ENCODE peak calls at places on chromosomes 6 and 20, in ten cellular contexts. One of them, this sample, is unnamed.

GRCh38 chr6:71929047-71929446 is 42.7 kb downstream of the RIMS1 start:
- DNase-seq in tibial nerve: no peak
- DNase-seq in foreskin fibroblast: no peak
- DNase-seq in GM13977: no peak
- DNase-seq in choroid plexus epithelial cell: no peak
- DNase-seq in cardiac muscle cell: no peak
- DNase-seq in thyroid gland: no peak
- DNase-seq in pancreas: no peak
- DNase-seq in body of pancreas: no peak
- DNase-seq in astrocyte of the spinal cord: no peak
- DNase-seq in this sample: no peak

GRCh38 chr6:1901556-1901955 is 291.8 kb downstream of the FOXC1 start:
- DNase-seq in astrocyte of the spinal cord: peak
- DNase-seq in thyroid gland: no peak
- DNase-seq in pancreas: no peak
- DNase-seq in tibial nerve: no peak
- DNase-seq in foreskin fibroblast: peak
- DNase-seq in GM13977: no peak
- DNase-seq in choroid plexus epithelial cell: peak
- DNase-seq in cardiac muscle cell: no peak
- DNase-seq in body of pancreas: no peak
- DNase-seq in this sample: no peak

GRCh38 chr6:41578714-41579610 is 32.8 kb downstream of the FOXP4 start:
- DNase-seq in astrocyte of the spinal cord: peak
- DNase-seq in choroid plexus epithelial cell: peak
- DNase-seq in body of pancreas: no peak
- DNase-seq in GM13977: no peak
- DNase-seq in cardiac muscle cell: peak
- DNase-seq in foreskin fibroblast: peak
- DNase-seq in tibial nerve: no peak
- DNase-seq in thyroid gland: no peak
- DNase-seq in pancreas: peak
- DNase-seq in this sample: no peak

GRCh38 chr6:372336-372911 is 19.1 kb upstream of the IRF4 start:
- DNase-seq in tibial nerve: no peak
- DNase-seq in GM13977: no peak
- DNase-seq in foreskin fibroblast: no peak
- DNase-seq in astrocyte of the spinal cord: no peak
- DNase-seq in pancreas: no peak
- DNase-seq in choroid plexus epithelial cell: no peak
- DNase-seq in cardiac muscle cell: no peak
- DNase-seq in body of pancreas: no peak
- DNase-seq in thyroid gland: no peak
- DNase-seq in this sample: no peak

GRCh38 chr6:110878751-110879539 is 4.4 kb downstream of the AMD1 start:
- DNase-seq in pancreas: no peak
- DNase-seq in cardiac muscle cell: peak
- DNase-seq in body of pancreas: no peak
- DNase-seq in astrocyte of the spinal cord: peak
- DNase-seq in foreskin fibroblast: peak
- DNase-seq in thyroid gland: no peak
- DNase-seq in choroid plexus epithelial cell: peak
- DNase-seq in tibial nerve: no peak
- DNase-seq in GM13977: no peak
- DNase-seq in this sample: no peak

GRCh38 chr6:169427856-169428255 is 174.2 kb upstream of the THBS2 start:
- DNase-seq in body of pancreas: no peak
- DNase-seq in astrocyte of the spinal cord: peak
- DNase-seq in pancreas: no peak
- DNase-seq in cardiac muscle cell: no peak
- DNase-seq in choroid plexus epithelial cell: peak
- DNase-seq in GM13977: no peak
- DNase-seq in foreskin fibroblast: peak
- DNase-seq in tibial nerve: no peak
- DNase-seq in thyroid gland: no peak
- DNase-seq in this sample: no peak

GRCh38 chr6:104623052-104623690 is 236.5 kb downstream of the HACE1 start:
- DNase-seq in tibial nerve: no peak
- DNase-seq in choroid plexus epithelial cell: peak
- DNase-seq in astrocyte of the spinal cord: no peak
- DNase-seq in pancreas: no peak
- DNase-seq in body of pancreas: no peak
- DNase-seq in foreskin fibroblast: no peak
- DNase-seq in thyroid gland: no peak
- DNase-seq in GM13977: no peak
- DNase-seq in cardiac muscle cell: peak
- DNase-seq in this sample: no peak

GRCh38 chr6:4351857-4352669 is 216.7 kb upstream of the ECI2 start:
- DNase-seq in astrocyte of the spinal cord: peak
- DNase-seq in body of pancreas: peak
- DNase-seq in pancreas: peak
- DNase-seq in foreskin fibroblast: peak
- DNase-seq in cardiac muscle cell: no peak
- DNase-seq in GM13977: no peak
- DNase-seq in tibial nerve: peak
- DNase-seq in choroid plexus epithelial cell: peak
- DNase-seq in thyroid gland: peak
- DNase-seq in this sample: no peak

GRCh38 chr20:58825450-58825849 is 25.3 kb downstream of the GNAS-AS1 start:
- DNase-seq in astrocyte of the spinal cord: no peak
- DNase-seq in tibial nerve: no peak
- DNase-seq in pancreas: no peak
- DNase-seq in GM13977: no peak
- DNase-seq in body of pancreas: no peak
- DNase-seq in foreskin fibroblast: no peak
- DNase-seq in thyroid gland: no peak
- DNase-seq in cardiac muscle cell: no peak
- DNase-seq in choroid plexus epithelial cell: no peak
- DNase-seq in this sample: no peak

GRCh38 chr6:39330476-39330875 is 8.0 kb upstream of the KCNK16 start:
- DNase-seq in GM13977: no peak
- DNase-seq in body of pancreas: no peak
- DNase-seq in choroid plexus epithelial cell: no peak
- DNase-seq in thyroid gland: peak
- DNase-seq in foreskin fibroblast: no peak
- DNase-seq in cardiac muscle cell: no peak
- DNase-seq in astrocyte of the spinal cord: no peak
- DNase-seq in pancreas: no peak
- DNase-seq in tibial nerve: no peak
- DNase-seq in this sample: no peak

DNA sequence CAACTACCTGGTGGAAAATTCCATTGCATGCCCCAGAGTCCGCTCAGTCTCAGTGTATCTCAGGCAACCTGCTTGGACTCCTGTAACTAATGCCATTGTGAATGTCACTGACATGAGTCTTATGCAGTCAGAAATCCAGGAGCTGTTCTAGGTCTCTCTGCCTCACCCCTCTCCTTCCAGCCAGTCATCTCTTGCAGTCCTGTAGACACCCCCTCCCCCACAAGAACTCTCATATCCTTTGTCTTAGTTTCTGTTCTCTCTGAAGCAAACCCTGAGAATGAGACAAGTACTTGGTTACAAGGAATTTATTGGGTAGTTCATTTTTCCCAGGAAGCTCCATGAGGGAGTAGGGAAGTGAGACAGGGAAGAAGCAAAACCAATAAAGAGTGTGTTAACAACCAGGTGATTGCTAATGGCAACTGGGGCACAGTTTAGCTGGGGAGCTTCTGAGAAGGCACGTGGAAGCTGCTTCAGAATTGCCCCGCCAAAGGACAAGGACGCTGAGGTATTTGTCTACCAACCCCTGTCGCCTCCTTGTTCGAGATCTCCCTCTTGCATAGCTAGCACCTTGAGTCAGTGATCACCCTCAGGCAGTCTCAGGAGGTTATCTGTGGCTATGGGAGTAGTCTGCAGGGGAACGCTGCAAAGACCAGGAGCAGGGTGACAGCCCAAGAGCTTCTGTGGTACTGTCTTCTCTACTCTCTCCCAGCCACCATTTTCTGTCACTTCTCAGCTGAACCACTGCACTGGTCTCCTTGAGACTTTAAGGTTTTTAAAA is 911.4 kb upstream of the FLRT3 start:
- DNase-seq in GM13977: no peak
- DNase-seq in tibial nerve: no peak
- DNase-seq in foreskin fibroblast: no peak
- DNase-seq in astrocyte of the spinal cord: no peak
- DNase-seq in pancreas: no peak
- DNase-seq in choroid plexus epithelial cell: no peak
- DNase-seq in body of pancreas: no peak
- DNase-seq in thyroid gland: no peak
- DNase-seq in cardiac muscle cell: no peak
- DNase-seq in this sample: no peak
- TF ChIP-seq CTCF in GM13977: no peak
- TF ChIP-seq CTCF in tibial nerve: no peak
- TF ChIP-seq CTCF in foreskin fibroblast: no peak
- TF ChIP-seq CTCF in astrocyte of the spinal cord: no peak
- TF ChIP-seq CTCF in pancreas: no peak
- TF ChIP-seq CTCF in choroid plexus epithelial cell: no peak
- TF ChIP-seq CTCF in body of pancreas: no peak
- TF ChIP-seq CTCF in thyroid gland: no peak
- TF ChIP-seq CTCF in cardiac muscle cell: no peak
- TF ChIP-seq CTCF in this sample: no peak

GRCh38 chr6:84553527-84553926 is 210.9 kb downstream of the TBX18 start:
- DNase-seq in body of pancreas: no peak
- DNase-seq in cardiac muscle cell: no peak
- DNase-seq in foreskin fibroblast: peak
- DNase-seq in GM13977: no peak
- DNase-seq in pancreas: no peak
- DNase-seq in choroid plexus epithelial cell: peak
- DNase-seq in tibial nerve: no peak
- DNase-seq in astrocyte of the spinal cord: peak
- DNase-seq in thyroid gland: no peak
- DNase-seq in this sample: no peak

GRCh38 chr6:84546427-84546914 is 217.9 kb downstream of the TBX18 start:
- DNase-seq in foreskin fibroblast: peak
- DNase-seq in cardiac muscle cell: peak
- DNase-seq in pancreas: no peak
- DNase-seq in astrocyte of the spinal cord: peak
- DNase-seq in tibial nerve: no peak
- DNase-seq in body of pancreas: no peak
- DNase-seq in choroid plexus epithelial cell: peak
- DNase-seq in thyroid gland: no peak
- DNase-seq in GM13977: no peak
- DNase-seq in this sample: no peak

GRCh38 chr6:84551797-84552196 is 212.6 kb downstream of the TBX18 start:
- DNase-seq in astrocyte of the spinal cord: no peak
- DNase-seq in foreskin fibroblast: no peak
- DNase-seq in body of pancreas: no peak
- DNase-seq in GM13977: no peak
- DNase-seq in cardiac muscle cell: no peak
- DNase-seq in pancreas: no peak
- DNase-seq in choroid plexus epithelial cell: no peak
- DNase-seq in tibial nerve: no peak
- DNase-seq in thyroid gland: no peak
- DNase-seq in this sample: no peak

GRCh38 chr6:84547341-84547794 is 217.0 kb downstream of the TBX18 start:
- DNase-seq in GM13977: no peak
- DNase-seq in cardiac muscle cell: peak
- DNase-seq in choroid plexus epithelial cell: peak
- DNase-seq in thyroid gland: no peak
- DNase-seq in astrocyte of the spinal cord: no peak
- DNase-seq in pancreas: no peak
- DNase-seq in foreskin fibroblast: no peak
- DNase-seq in body of pancreas: no peak
- DNase-seq in tibial nerve: no peak
- DNase-seq in this sample: no peak

DNA sequence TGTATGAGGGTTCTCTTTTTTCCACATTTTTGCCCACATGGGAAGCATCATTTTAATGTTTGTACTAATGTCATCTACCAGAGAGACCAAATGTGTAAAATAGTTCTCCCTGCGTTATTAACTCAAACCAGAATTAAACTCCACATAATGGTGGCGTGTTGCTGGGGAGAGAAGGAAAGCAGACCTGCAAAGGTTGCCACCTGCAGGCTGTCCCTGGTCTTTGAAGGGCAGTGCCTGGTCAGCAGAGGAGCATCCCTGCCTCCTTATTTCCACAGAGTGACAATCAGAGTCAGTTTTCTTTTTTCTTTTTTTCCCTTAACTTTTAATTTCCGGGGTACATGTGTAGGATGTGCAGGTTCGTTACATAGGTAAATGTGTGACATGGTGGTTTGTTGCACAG is 214.5 kb downstream of the TBX18 start:
- DNase-seq in GM13977: no peak
- DNase-seq in body of pancreas: no peak
- DNase-seq in cardiac muscle cell: no peak
- DNase-seq in foreskin fibroblast: no peak
- DNase-seq in tibial nerve: no peak
- DNase-seq in choroid plexus epithelial cell: peak
- DNase-seq in thyroid gland: no peak
- DNase-seq in pancreas: no peak
- DNase-seq in astrocyte of the spinal cord: no peak
- DNase-seq in this sample: no peak
- TF ChIP-seq CTCF in GM13977: no peak
- TF ChIP-seq CTCF in body of pancreas: no peak
- TF ChIP-seq CTCF in cardiac muscle cell: peak
- TF ChIP-seq CTCF in foreskin fibroblast: no peak
- TF ChIP-seq CTCF in tibial nerve: no peak
- TF ChIP-seq CTCF in choroid plexus epithelial cell: peak
- TF ChIP-seq CTCF in thyroid gland: no peak
- TF ChIP-seq CTCF in pancreas: no peak
- TF ChIP-seq CTCF in astrocyte of the spinal cord: no peak
- TF ChIP-seq CTCF in this sample: no peak

DNA sequence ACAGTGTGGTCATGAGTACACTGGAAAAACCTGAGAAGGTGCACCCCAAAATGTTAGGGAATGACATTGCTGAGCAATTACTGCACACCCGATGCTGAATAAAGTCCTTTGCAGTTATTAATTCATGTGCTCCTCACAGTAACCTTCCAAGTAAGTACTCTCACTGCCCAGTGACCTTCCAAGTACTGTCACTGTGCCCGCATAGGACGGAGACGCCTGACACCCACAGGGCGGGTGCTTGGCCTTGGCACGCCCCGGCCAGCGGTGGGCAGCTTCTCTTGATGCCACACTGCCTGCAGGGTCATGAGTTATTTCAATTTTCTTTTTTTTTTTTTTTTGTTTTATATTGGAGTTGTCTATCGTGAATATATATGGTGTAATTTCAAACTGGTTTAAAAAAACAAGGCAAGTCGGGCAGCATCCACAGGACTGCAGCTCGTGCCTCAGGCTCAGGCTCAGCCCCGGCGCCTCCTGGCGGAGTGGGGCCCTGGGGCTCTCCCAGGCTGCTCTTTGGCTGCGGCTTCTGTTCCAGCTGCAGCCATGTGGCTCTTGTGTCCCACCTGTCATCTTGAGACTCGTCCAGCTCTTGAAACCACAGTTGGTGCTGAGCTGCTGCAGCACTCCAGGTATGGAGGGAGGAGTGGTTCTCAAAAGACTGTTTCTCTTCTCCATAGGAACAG is 27.0 kb downstream of the PNLDC1 start:
- DNase-seq in GM13977: no peak
- DNase-seq in pancreas: no peak
- DNase-seq in thyroid gland: no peak
- DNase-seq in foreskin fibroblast: no peak
- DNase-seq in choroid plexus epithelial cell: no peak
- DNase-seq in body of pancreas: no peak
- DNase-seq in astrocyte of the spinal cord: no peak
- DNase-seq in cardiac muscle cell: no peak
- DNase-seq in tibial nerve: no peak
- DNase-seq in this sample: no peak
- TF ChIP-seq CTCF in GM13977: no peak
- TF ChIP-seq CTCF in pancreas: no peak
- TF ChIP-seq CTCF in thyroid gland: no peak
- TF ChIP-seq CTCF in foreskin fibroblast: no peak
- TF ChIP-seq CTCF in choroid plexus epithelial cell: no peak
- TF ChIP-seq CTCF in body of pancreas: no peak
- TF ChIP-seq CTCF in astrocyte of the spinal cord: no peak
- TF ChIP-seq CTCF in cardiac muscle cell: no peak
- TF ChIP-seq CTCF in tibial nerve: no peak
- TF ChIP-seq CTCF in this sample: no peak

GRCh38 chr6:100479180-100480035 is 14.7 kb upstream of the SIM1 start:
- DNase-seq in astrocyte of the spinal cord: peak
- DNase-seq in choroid plexus epithelial cell: peak
- DNase-seq in cardiac muscle cell: peak
- DNase-seq in GM13977: no peak
- DNase-seq in foreskin fibroblast: peak
- DNase-seq in tibial nerve: no peak
- DNase-seq in thyroid gland: no peak
- DNase-seq in body of pancreas: no peak
- DNase-seq in pancreas: no peak
- DNase-seq in this sample: no peak
- TF ChIP-seq CTCF in astrocyte of the spinal cord: peak
- TF ChIP-seq CTCF in choroid plexus epithelial cell: peak
- TF ChIP-seq CTCF in cardiac muscle cell: peak
- TF ChIP-seq CTCF in GM13977: peak
- TF ChIP-seq CTCF in foreskin fibroblast: peak
- TF ChIP-seq CTCF in tibial nerve: peak
- TF ChIP-seq CTCF in thyroid gland: peak
- TF ChIP-seq CTCF in body of pancreas: peak
- TF ChIP-seq CTCF in pancreas: peak
- TF ChIP-seq CTCF in this sample: peak

This sample was measured in natural killer cell.